ENCODE peak calls at places on chromosomes 11 and 22, in six cellular contexts. One of them, this sample, is unnamed.

GRCh38 chr11:80860632-80861031 is 1419.8 kb upstream of the TENM4 start:
- DNase-seq in kidney: no peak
- DNase-seq in activated T-cell treated with anti-CD3 and anti-CD28 coated beads, Interleukin-2, amount 50 U/mL, for 72 hours: no peak
- DNase-seq in transverse colon: no peak
- DNase-seq in dorsolateral prefrontal cortex: no peak
- DNase-seq in stimulated activated CD4-positive, alpha-beta T cell treated with anti-CD3 and anti-CD28 coated beads, TNF-alpha, amount 100 ng/mL, for 48 hours: no peak
- DNase-seq in this sample: peak

GRCh38 chr22:36417281-36417686 is 29.5 kb upstream of the MYH9 start:
- DNase-seq in activated T-cell treated with anti-CD3 and anti-CD28 coated beads, Interleukin-2, amount 50 U/mL, for 72 hours: no peak
- DNase-seq in kidney: no peak
- DNase-seq in stimulated activated CD4-positive, alpha-beta T cell treated with anti-CD3 and anti-CD28 coated beads, TNF-alpha, amount 100 ng/mL, for 48 hours: no peak
- DNase-seq in dorsolateral prefrontal cortex: no peak
- DNase-seq in transverse colon: peak
- DNase-seq in this sample: peak

GRCh38 chr11:47243454-47243853 is 5.2 kb downstream of the ACP2 start:
- DNase-seq in dorsolateral prefrontal cortex: no peak
- DNase-seq in stimulated activated CD4-positive, alpha-beta T cell treated with anti-CD3 and anti-CD28 coated beads, TNF-alpha, amount 100 ng/mL, for 48 hours: no peak
- DNase-seq in activated T-cell treated with anti-CD3 and anti-CD28 coated beads, Interleukin-2, amount 50 U/mL, for 72 hours: no peak
- DNase-seq in kidney: no peak
- DNase-seq in transverse colon: no peak
- DNase-seq in this sample: no peak

GRCh38 chr11:9313648-9314290 is 624 bp downstream of the TMEM41B start:
- DNase-seq in transverse colon: peak
- DNase-seq in stimulated activated CD4-positive, alpha-beta T cell treated with anti-CD3 and anti-CD28 coated beads, TNF-alpha, amount 100 ng/mL, for 48 hours: no peak
- DNase-seq in activated T-cell treated with anti-CD3 and anti-CD28 coated beads, Interleukin-2, amount 50 U/mL, for 72 hours: peak
- DNase-seq in dorsolateral prefrontal cortex: peak
- DNase-seq in kidney: no peak
- DNase-seq in this sample: peak

GRCh38 chr11:88507771-88508557 is 170.4 kb upstream of the CTSC start:
- DNase-seq in activated T-cell treated with anti-CD3 and anti-CD28 coated beads, Interleukin-2, amount 50 U/mL, for 72 hours: no peak
- DNase-seq in stimulated activated CD4-positive, alpha-beta T cell treated with anti-CD3 and anti-CD28 coated beads, TNF-alpha, amount 100 ng/mL, for 48 hours: no peak
- DNase-seq in kidney: no peak
- DNase-seq in dorsolateral prefrontal cortex: no peak
- DNase-seq in transverse colon: no peak
- DNase-seq in this sample: no peak

GRCh38 chr11:34721646-34722045 is 100.8 kb downstream of the EHF start:
- DNase-seq in activated T-cell treated with anti-CD3 and anti-CD28 coated beads, Interleukin-2, amount 50 U/mL, for 72 hours: no peak
- DNase-seq in transverse colon: no peak
- DNase-seq in kidney: no peak
- DNase-seq in dorsolateral prefrontal cortex: no peak
- DNase-seq in stimulated activated CD4-positive, alpha-beta T cell treated with anti-CD3 and anti-CD28 coated beads, TNF-alpha, amount 100 ng/mL, for 48 hours: no peak
- DNase-seq in this sample: no peak

GRCh38 chr11:12901874-12902481 is 107.1 kb upstream of the RASSF10 start:
- DNase-seq in dorsolateral prefrontal cortex: no peak
- DNase-seq in stimulated activated CD4-positive, alpha-beta T cell treated with anti-CD3 and anti-CD28 coated beads, TNF-alpha, amount 100 ng/mL, for 48 hours: no peak
- DNase-seq in activated T-cell treated with anti-CD3 and anti-CD28 coated beads, Interleukin-2, amount 50 U/mL, for 72 hours: no peak
- DNase-seq in transverse colon: no peak
- DNase-seq in kidney: no peak
- DNase-seq in this sample: peak

GRCh38 chr22:50318698-50319411 is 8.0 kb downstream of the DENND6B start:
- DNase-seq in dorsolateral prefrontal cortex: no peak
- DNase-seq in transverse colon: no peak
- DNase-seq in activated T-cell treated with anti-CD3 and anti-CD28 coated beads, Interleukin-2, amount 50 U/mL, for 72 hours: no peak
- DNase-seq in kidney: peak
- DNase-seq in stimulated activated CD4-positive, alpha-beta T cell treated with anti-CD3 and anti-CD28 coated beads, TNF-alpha, amount 100 ng/mL, for 48 hours: no peak
- DNase-seq in this sample: no peak

GRCh38 chr11:17839973-17840611 is 105.5 kb downstream of the KCNC1 start:
- DNase-seq in dorsolateral prefrontal cortex: peak
- DNase-seq in kidney: no peak
- DNase-seq in transverse colon: no peak
- DNase-seq in stimulated activated CD4-positive, alpha-beta T cell treated with anti-CD3 and anti-CD28 coated beads, TNF-alpha, amount 100 ng/mL, for 48 hours: no peak
- DNase-seq in activated T-cell treated with anti-CD3 and anti-CD28 coated beads, Interleukin-2, amount 50 U/mL, for 72 hours: no peak
- DNase-seq in this sample: peak

GRCh38 chr11:33716236-33716635 is 15.6 kb upstream of the C11orf91 start:
- DNase-seq in kidney: no peak
- DNase-seq in transverse colon: no peak
- DNase-seq in stimulated activated CD4-positive, alpha-beta T cell treated with anti-CD3 and anti-CD28 coated beads, TNF-alpha, amount 100 ng/mL, for 48 hours: no peak
- DNase-seq in dorsolateral prefrontal cortex: no peak
- DNase-seq in activated T-cell treated with anti-CD3 and anti-CD28 coated beads, Interleukin-2, amount 50 U/mL, for 72 hours: no peak
- DNase-seq in this sample: peak

GRCh38 chr11:2142300-2142759 is 3.1 kb upstream of the IGF2 start:
- DNase-seq in activated T-cell treated with anti-CD3 and anti-CD28 coated beads, Interleukin-2, amount 50 U/mL, for 72 hours: no peak
- DNase-seq in dorsolateral prefrontal cortex: no peak
- DNase-seq in stimulated activated CD4-positive, alpha-beta T cell treated with anti-CD3 and anti-CD28 coated beads, TNF-alpha, amount 100 ng/mL, for 48 hours: no peak
- DNase-seq in kidney: no peak
- DNase-seq in transverse colon: no peak
- DNase-seq in this sample: no peak

GRCh38 chr11:122146475-122146874 is 30.5 kb upstream of the BLID start:
- DNase-seq in activated T-cell treated with anti-CD3 and anti-CD28 coated beads, Interleukin-2, amount 50 U/mL, for 72 hours: no peak
- DNase-seq in kidney: no peak
- DNase-seq in stimulated activated CD4-positive, alpha-beta T cell treated with anti-CD3 and anti-CD28 coated beads, TNF-alpha, amount 100 ng/mL, for 48 hours: no peak
- DNase-seq in dorsolateral prefrontal cortex: no peak
- DNase-seq in transverse colon: no peak
- DNase-seq in this sample: no peak

GRCh38 chr11:44770401-44770800 is 43.6 kb downstream of the TSPAN18 start:
- DNase-seq in kidney: no peak
- DNase-seq in activated T-cell treated with anti-CD3 and anti-CD28 coated beads, Interleukin-2, amount 50 U/mL, for 72 hours: no peak
- DNase-seq in dorsolateral prefrontal cortex: no peak
- DNase-seq in stimulated activated CD4-positive, alpha-beta T cell treated with anti-CD3 and anti-CD28 coated beads, TNF-alpha, amount 100 ng/mL, for 48 hours: no peak
- DNase-seq in transverse colon: no peak
- DNase-seq in this sample: no peak

GRCh38 chr11:121318848-121319834 is 26.6 kb downstream of the SC5D start:
- DNase-seq in dorsolateral prefrontal cortex: peak
- DNase-seq in stimulated activated CD4-positive, alpha-beta T cell treated with anti-CD3 and anti-CD28 coated beads, TNF-alpha, amount 100 ng/mL, for 48 hours: no peak
- DNase-seq in activated T-cell treated with anti-CD3 and anti-CD28 coated beads, Interleukin-2, amount 50 U/mL, for 72 hours: peak
- DNase-seq in transverse colon: no peak
- DNase-seq in kidney: no peak
- DNase-seq in this sample: peak

GRCh38 chr11:115423728-115424459 is 80.3 kb downstream of the CADM1 start:
- DNase-seq in activated T-cell treated with anti-CD3 and anti-CD28 coated beads, Interleukin-2, amount 50 U/mL, for 72 hours: no peak
- DNase-seq in dorsolateral prefrontal cortex: no peak
- DNase-seq in transverse colon: no peak
- DNase-seq in kidney: no peak
- DNase-seq in stimulated activated CD4-positive, alpha-beta T cell treated with anti-CD3 and anti-CD28 coated beads, TNF-alpha, amount 100 ng/mL, for 48 hours: no peak
- DNase-seq in this sample: no peak

GRCh38 chr11:64805481-64805880 is 2.5 kb upstream of the MAP4K2 start:
- DNase-seq in activated T-cell treated with anti-CD3 and anti-CD28 coated beads, Interleukin-2, amount 50 U/mL, for 72 hours: no peak
- DNase-seq in dorsolateral prefrontal cortex: no peak
- DNase-seq in kidney: no peak
- DNase-seq in transverse colon: no peak
- DNase-seq in stimulated activated CD4-positive, alpha-beta T cell treated with anti-CD3 and anti-CD28 coated beads, TNF-alpha, amount 100 ng/mL, for 48 hours: no peak
- DNase-seq in this sample: no peak

GRCh38 chr11:117230981-117231636 is 764 bp downstream of the PCSK7 start:
- DNase-seq in kidney: no peak
- DNase-seq in transverse colon: peak
- DNase-seq in dorsolateral prefrontal cortex: no peak
- DNase-seq in activated T-cell treated with anti-CD3 and anti-CD28 coated beads, Interleukin-2, amount 50 U/mL, for 72 hours: peak
- DNase-seq in stimulated activated CD4-positive, alpha-beta T cell treated with anti-CD3 and anti-CD28 coated beads, TNF-alpha, amount 100 ng/mL, for 48 hours: no peak
- DNase-seq in this sample: no peak

GRCh38 chr11:12997168-12997567 is 11.9 kb upstream of the RASSF10 start:
- DNase-seq in activated T-cell treated with anti-CD3 and anti-CD28 coated beads, Interleukin-2, amount 50 U/mL, for 72 hours: no peak
- DNase-seq in kidney: no peak
- DNase-seq in transverse colon: no peak
- DNase-seq in stimulated activated CD4-positive, alpha-beta T cell treated with anti-CD3 and anti-CD28 coated beads, TNF-alpha, amount 100 ng/mL, for 48 hours: no peak
- DNase-seq in dorsolateral prefrontal cortex: no peak
- DNase-seq in this sample: no peak

GRCh38 chr22:31861226-31861840 is 83.0 kb upstream of the YWHAH start:
- DNase-seq in stimulated activated CD4-positive, alpha-beta T cell treated with anti-CD3 and anti-CD28 coated beads, TNF-alpha, amount 100 ng/mL, for 48 hours: peak
- DNase-seq in kidney: no peak
- DNase-seq in activated T-cell treated with anti-CD3 and anti-CD28 coated beads, Interleukin-2, amount 50 U/mL, for 72 hours: peak
- DNase-seq in dorsolateral prefrontal cortex: no peak
- DNase-seq in transverse colon: no peak
- DNase-seq in this sample: no peak

GRCh38 chr11:1863352-1864215 is 10.7 kb downstream of the LSP1 start:
- DNase-seq in dorsolateral prefrontal cortex: peak
- DNase-seq in activated T-cell treated with anti-CD3 and anti-CD28 coated beads, Interleukin-2, amount 50 U/mL, for 72 hours: no peak
- DNase-seq in kidney: peak
- DNase-seq in transverse colon: peak
- DNase-seq in stimulated activated CD4-positive, alpha-beta T cell treated with anti-CD3 and anti-CD28 coated beads, TNF-alpha, amount 100 ng/mL, for 48 hours: no peak
- DNase-seq in this sample: peak

GRCh38 chr22:37144180-37144554 is 5.5 kb downstream of the IL2RB start:
- DNase-seq in stimulated activated CD4-positive, alpha-beta T cell treated with anti-CD3 and anti-CD28 coated beads, TNF-alpha, amount 100 ng/mL, for 48 hours: no peak
- DNase-seq in dorsolateral prefrontal cortex: no peak
- DNase-seq in transverse colon: no peak
- DNase-seq in kidney: peak
- DNase-seq in activated T-cell treated with anti-CD3 and anti-CD28 coated beads, Interleukin-2, amount 50 U/mL, for 72 hours: no peak
- DNase-seq in this sample: no peak

GRCh38 chr11:12569499-12570040 is 104.7 kb upstream of the TEAD1 start:
- DNase-seq in activated T-cell treated with anti-CD3 and anti-CD28 coated beads, Interleukin-2, amount 50 U/mL, for 72 hours: no peak
- DNase-seq in dorsolateral prefrontal cortex: no peak
- DNase-seq in kidney: no peak
- DNase-seq in stimulated activated CD4-positive, alpha-beta T cell treated with anti-CD3 and anti-CD28 coated beads, TNF-alpha, amount 100 ng/mL, for 48 hours: no peak
- DNase-seq in transverse colon: no peak
- DNase-seq in this sample: no peak

GRCh38 chr22:29352778-29353177 is 35.6 kb downstream of the AP1B1 start:
- DNase-seq in transverse colon: no peak
- DNase-seq in stimulated activated CD4-positive, alpha-beta T cell treated with anti-CD3 and anti-CD28 coated beads, TNF-alpha, amount 100 ng/mL, for 48 hours: no peak
- DNase-seq in kidney: no peak
- DNase-seq in activated T-cell treated with anti-CD3 and anti-CD28 coated beads, Interleukin-2, amount 50 U/mL, for 72 hours: no peak
- DNase-seq in dorsolateral prefrontal cortex: no peak
- DNase-seq in this sample: no peak

GRCh38 chr22:49976439-49977175 is 16.0 kb downstream of the PIM3 start:
- DNase-seq in kidney: no peak
- DNase-seq in transverse colon: peak
- DNase-seq in stimulated activated CD4-positive, alpha-beta T cell treated with anti-CD3 and anti-CD28 coated beads, TNF-alpha, amount 100 ng/mL, for 48 hours: no peak
- DNase-seq in dorsolateral prefrontal cortex: no peak
- DNase-seq in activated T-cell treated with anti-CD3 and anti-CD28 coated beads, Interleukin-2, amount 50 U/mL, for 72 hours: peak
- DNase-seq in this sample: no peak

GRCh38 chr22:37804886-37805857 is 2.6 kb upstream of the GCAT start:
- DNase-seq in activated T-cell treated with anti-CD3 and anti-CD28 coated beads, Interleukin-2, amount 50 U/mL, for 72 hours: peak
- DNase-seq in kidney: peak
- DNase-seq in transverse colon: peak
- DNase-seq in dorsolateral prefrontal cortex: peak
- DNase-seq in stimulated activated CD4-positive, alpha-beta T cell treated with anti-CD3 and anti-CD28 coated beads, TNF-alpha, amount 100 ng/mL, for 48 hours: peak
- DNase-seq in this sample: peak

GRCh38 chr22:43587574-43587973 is 175.8 kb downstream of the MPPED1 start:
- DNase-seq in stimulated activated CD4-positive, alpha-beta T cell treated with anti-CD3 and anti-CD28 coated beads, TNF-alpha, amount 100 ng/mL, for 48 hours: no peak
- DNase-seq in transverse colon: no peak
- DNase-seq in dorsolateral prefrontal cortex: no peak
- DNase-seq in activated T-cell treated with anti-CD3 and anti-CD28 coated beads, Interleukin-2, amount 50 U/mL, for 72 hours: no peak
- DNase-seq in kidney: no peak
- DNase-seq in this sample: no peak

GRCh38 chr11:17263803-17264202 is 12.7 kb upstream of the NUCB2 start:
- DNase-seq in stimulated activated CD4-positive, alpha-beta T cell treated with anti-CD3 and anti-CD28 coated beads, TNF-alpha, amount 100 ng/mL, for 48 hours: no peak
- DNase-seq in transverse colon: no peak
- DNase-seq in activated T-cell treated with anti-CD3 and anti-CD28 coated beads, Interleukin-2, amount 50 U/mL, for 72 hours: no peak
- DNase-seq in kidney: no peak
- DNase-seq in dorsolateral prefrontal cortex: no peak
- DNase-seq in this sample: peak

GRCh38 chr11:121070951-121071350 is 30.1 kb upstream of the TECTA start:
- DNase-seq in stimulated activated CD4-positive, alpha-beta T cell treated with anti-CD3 and anti-CD28 coated beads, TNF-alpha, amount 100 ng/mL, for 48 hours: no peak
- DNase-seq in transverse colon: no peak
- DNase-seq in dorsolateral prefrontal cortex: no peak
- DNase-seq in activated T-cell treated with anti-CD3 and anti-CD28 coated beads, Interleukin-2, amount 50 U/mL, for 72 hours: no peak
- DNase-seq in kidney: no peak
- DNase-seq in this sample: no peak

GRCh38 chr11:112655386-112655785 is 305.8 kb upstream of the NCAM1 start:
- DNase-seq in stimulated activated CD4-positive, alpha-beta T cell treated with anti-CD3 and anti-CD28 coated beads, TNF-alpha, amount 100 ng/mL, for 48 hours: no peak
- DNase-seq in dorsolateral prefrontal cortex: peak
- DNase-seq in transverse colon: peak
- DNase-seq in activated T-cell treated with anti-CD3 and anti-CD28 coated beads, Interleukin-2, amount 50 U/mL, for 72 hours: no peak
- DNase-seq in kidney: peak
- DNase-seq in this sample: peak

GRCh38 chr11:117281159-117281558 is 10.0 kb upstream of the BACE1-AS start:
- DNase-seq in dorsolateral prefrontal cortex: no peak
- DNase-seq in transverse colon: no peak
- DNase-seq in stimulated activated CD4-positive, alpha-beta T cell treated with anti-CD3 and anti-CD28 coated beads, TNF-alpha, amount 100 ng/mL, for 48 hours: no peak
- DNase-seq in kidney: no peak
- DNase-seq in activated T-cell treated with anti-CD3 and anti-CD28 coated beads, Interleukin-2, amount 50 U/mL, for 72 hours: no peak
- DNase-seq in this sample: peak

GRCh38 chr22:27311666-27312566 is 489.6 kb downstream of the MN1 start:
- DNase-seq in kidney: no peak
- DNase-seq in stimulated activated CD4-positive, alpha-beta T cell treated with anti-CD3 and anti-CD28 coated beads, TNF-alpha, amount 100 ng/mL, for 48 hours: no peak
- DNase-seq in dorsolateral prefrontal cortex: no peak
- DNase-seq in activated T-cell treated with anti-CD3 and anti-CD28 coated beads, Interleukin-2, amount 50 U/mL, for 72 hours: no peak
- DNase-seq in transverse colon: peak
- DNase-seq in this sample: no peak

GRCh38 chr22:19717691-19718254 is 3.5 kb downstream of the SEPTIN5 start:
- DNase-seq in dorsolateral prefrontal cortex: peak
- DNase-seq in stimulated activated CD4-positive, alpha-beta T cell treated with anti-CD3 and anti-CD28 coated beads, TNF-alpha, amount 100 ng/mL, for 48 hours: peak
- DNase-seq in kidney: peak
- DNase-seq in transverse colon: peak
- DNase-seq in activated T-cell treated with anti-CD3 and anti-CD28 coated beads, Interleukin-2, amount 50 U/mL, for 72 hours: peak
- DNase-seq in this sample: peak

GRCh38 chr11:77081976-77082836 is 15.4 kb downstream of the CAPN5 start:
- DNase-seq in kidney: peak
- DNase-seq in transverse colon: peak
- DNase-seq in dorsolateral prefrontal cortex: no peak
- DNase-seq in stimulated activated CD4-positive, alpha-beta T cell treated with anti-CD3 and anti-CD28 coated beads, TNF-alpha, amount 100 ng/mL, for 48 hours: no peak
- DNase-seq in activated T-cell treated with anti-CD3 and anti-CD28 coated beads, Interleukin-2, amount 50 U/mL, for 72 hours: no peak
- DNase-seq in this sample: no peak

GRCh38 chr22:20407829-20408228 is 13.9 kb downstream of the ZNF74 start:
- DNase-seq in activated T-cell treated with anti-CD3 and anti-CD28 coated beads, Interleukin-2, amount 50 U/mL, for 72 hours: no peak
- DNase-seq in transverse colon: no peak
- DNase-seq in dorsolateral prefrontal cortex: no peak
- DNase-seq in stimulated activated CD4-positive, alpha-beta T cell treated with anti-CD3 and anti-CD28 coated beads, TNF-alpha, amount 100 ng/mL, for 48 hours: no peak
- DNase-seq in kidney: no peak
- DNase-seq in this sample: no peak

This sample was measured in dermis blood vessel endothelial cell.